ENCODE peak calls at places on chromosomes 16 and 17, in ten cellular contexts. Z is spleen, T is osteocyte, F is ovary, I is psoas muscle, B is fibroblast of villous mesenchyme, G is fibroblast of lung, H is vagina, K is GM12865, L is endodermal cell. A is an unnamed sample.

GRCh38 chr17:28574536-28574935 is 2.2 kb downstream of the ALDOC start:
- DNase-seq in Z (no peak), T (no peak), F (no peak), I (no peak), B (no peak), G (no peak), H (no peak), K (no peak), L (peak), A (no peak)

GRCh38 chr17:8311131-8311790 is 1.2 kb downstream of the ARHGEF15 start:
- DNase-seq in Z (no peak), T (no peak), F (no peak), I (no peak), B (no peak), G (no peak), H (no peak), K (no peak), L (peak), A (no peak)

GRCh38 chr17:17107891-17108680 is 65.8 kb downstream of the MPRIP start:
- DNase-seq in Z (no peak), T (no peak), F (no peak), I (no peak), B (peak), G (peak), H (no peak), K (no peak), L (no peak), A (peak)

GRCh38 chr17:30263552-30264333 is 28.0 kb downstream of the BLMH start:
- DNase-seq in Z (no peak), T (no peak), F (no peak), I (no peak), B (no peak), G (no peak), H (no peak), K (no peak), L (no peak), A (no peak)

GRCh38 chr16:72847187-72848044 is 200.5 kb downstream of the ZFHX3 start:
- DNase-seq in Z (no peak), T (no peak), F (no peak), I (no peak), B (no peak), G (peak), H (no peak), K (peak), L (peak), A (peak)

GRCh38 chr16:25693621-25694020 is 1.9 kb downstream of the HS3ST4 start:
- DNase-seq in Z (no peak), T (no peak), F (no peak), I (no peak), B (no peak), G (no peak), H (no peak), K (no peak), L (no peak), A (no peak)

GRCh38 chr16:49524578-49525315 is 151.1 kb downstream of the C16orf78 start:
- DNase-seq in Z (peak), T (no peak), F (peak), I (no peak), B (no peak), G (no peak), H (no peak), K (no peak), L (no peak), A (no peak)

GRCh38 chr16:3674513-3675295 is 20.2 kb downstream of the DNASE1 start:
- DNase-seq in Z (no peak), T (no peak), F (no peak), I (no peak), B (no peak), G (no peak), H (no peak), K (no peak), L (peak), A (no peak)

GRCh38 chr16:30953511-30954124 is 3.9 kb upstream of the SETD1A start:
- DNase-seq in Z (peak), T (no peak), F (peak), I (peak), B (peak), G (peak), H (no peak), K (peak), L (peak), A (peak)

GRCh38 chr16:19463468-19464315 is 46.0 kb downstream of the TMC5 start:
- DNase-seq in Z (no peak), T (no peak), F (no peak), I (no peak), B (no peak), G (no peak), H (no peak), K (no peak), L (no peak), A (no peak)

GRCh38 chr17:67606471-67606870 is 111.3 kb upstream of the NOL11 start:
- DNase-seq in Z (no peak), T (no peak), F (no peak), I (peak), B (no peak), G (no peak), H (no peak), K (no peak), L (no peak), A (no peak)

GRCh38 chr17:1252203-1252608 is 18.0 kb upstream of the BHLHA9 start:
- DNase-seq in Z (no peak), T (no peak), F (no peak), I (peak), B (peak), G (no peak), H (no peak), K (no peak), L (no peak), A (no peak)

GRCh38 chr17:19363114-19363438 is 553 bp upstream of the B9D1 start:
- DNase-seq in Z (no peak), T (no peak), F (no peak), I (no peak), B (no peak), G (no peak), H (no peak), K (no peak), L (no peak), A (no peak)

GRCh38 chr16:49204191-49204590 is 77.4 kb downstream of the CBLN1 start:
- DNase-seq in Z (no peak), T (peak), F (no peak), I (no peak), B (no peak), G (no peak), H (no peak), K (no peak), L (no peak), A (no peak)

GRCh38 chr17:82517230-82517865 is 2.2 kb upstream of the FOXK2 start:
- DNase-seq in Z (no peak), T (no peak), F (no peak), I (no peak), B (peak), G (no peak), H (no peak), K (no peak), L (no peak), A (no peak)

GRCh38 chr17:55576237-55576998 is 65.2 kb upstream of the SMIM36 start:
- DNase-seq in Z (no peak), T (no peak), F (peak), I (peak), B (peak), G (peak), H (no peak), K (peak), L (no peak), A (no peak)

GRCh38 chr17:18994626-18995025 is 9.9 kb downstream of the FAM83G start:
- DNase-seq in Z (no peak), T (no peak), F (no peak), I (no peak), B (peak), G (peak), H (no peak), K (no peak), L (no peak), A (no peak)

GRCh38 chr17:5662409-5663150 is 78.3 kb upstream of the NLRP1 start:
- DNase-seq in Z (no peak), T (no peak), F (no peak), I (no peak), B (no peak), G (peak), H (no peak), K (no peak), L (no peak), A (no peak)

GRCh38 chr16:67800252-67801046 is 5.9 kb downstream of the RANBP10 start:
- DNase-seq in Z (no peak), T (no peak), F (no peak), I (peak), B (no peak), G (no peak), H (no peak), K (no peak), L (no peak), A (no peak)

GRCh38 chr17:22512997-22513538 is 820.7 kb downstream of the KCNJ18 start:
- DNase-seq in Z (no peak), T (peak), F (no peak), I (no peak), B (no peak), G (no peak), H (peak), K (no peak), L (no peak), A (no peak)

GRCh38 chr16:12290165-12290564 is 313.6 kb downstream of the SNX29 start:
- DNase-seq in Z (no peak), T (no peak), F (no peak), I (no peak), B (no peak), G (no peak), H (no peak), K (no peak), L (no peak), A (no peak)

GRCh38 chr16:70438325-70438982 is 446 bp downstream of the ST3GAL2 start:
- DNase-seq in Z (peak), T (no peak), F (peak), I (no peak), B (no peak), G (no peak), H (no peak), K (no peak), L (peak), A (no peak)

DNA sequence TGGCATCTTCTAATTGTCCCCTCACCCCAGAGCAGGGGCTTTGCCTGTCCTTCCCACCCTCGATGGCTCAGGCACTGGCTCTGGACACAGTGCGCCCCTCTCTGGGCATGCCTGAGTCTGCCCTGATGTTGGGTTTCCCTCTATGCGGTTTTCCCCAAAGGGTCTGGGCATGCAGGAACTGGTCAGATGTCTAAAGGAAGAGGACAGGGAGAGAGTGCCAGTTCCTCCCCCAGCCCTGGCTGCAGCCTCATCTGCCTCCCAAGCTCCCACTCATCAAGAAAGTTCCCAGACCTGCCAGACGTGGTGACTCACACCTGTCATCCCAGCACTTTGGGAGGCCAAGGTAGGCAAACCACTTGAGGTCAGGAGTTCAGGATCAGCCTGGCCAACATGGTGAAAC is 41.3 kb upstream of the PABPN1L start:
- DNase-seq in Z (no peak), T (no peak), F (no peak), I (no peak), B (no peak), G (no peak), H (no peak), K (no peak), L (no peak), A (no peak)
- TF ChIP-seq CTCF in Z (no peak), T (no peak), F (no peak), I (no peak), B (no peak), G (no peak), H (no peak), K (no peak), L (no peak), A (no peak)

GRCh38 chr16:2027024-2028010 is 615 bp downstream of the NHERF2 start:
- DNase-seq in Z (peak), T (no peak), F (no peak), I (no peak), B (no peak), G (no peak), H (no peak), K (no peak), L (no peak), A (no peak)
- TF ChIP-seq CTCF in Z (no peak), T (no peak), F (no peak), I (no peak), B (no peak), G (no peak), H (no peak), K (peak), L (peak), A (peak)

GRCh38 chr16:82628741-82629140 is 2.0 kb downstream of the CDH13 start:
- DNase-seq in Z (no peak), T (no peak), F (no peak), I (no peak), B (no peak), G (no peak), H (no peak), K (no peak), L (no peak), A (no peak)

GRCh38 chr16:82630219-82630618 is 3.5 kb downstream of the CDH13 start:
- DNase-seq in Z (no peak), T (no peak), F (no peak), I (no peak), B (peak), G (peak), H (no peak), K (no peak), L (no peak), A (no peak)

GRCh38 chr16:82629441-82630027 is 2.8 kb downstream of the CDH13 start:
- DNase-seq in Z (no peak), T (no peak), F (no peak), I (no peak), B (peak), G (peak), H (no peak), K (no peak), L (no peak), A (no peak)

GRCh38 chr16:82631701-82632685 is 5.2 kb downstream of the CDH13 start:
- DNase-seq in Z (no peak), T (no peak), F (no peak), I (peak), B (no peak), G (peak), H (no peak), K (peak), L (peak), A (peak)

DNA sequence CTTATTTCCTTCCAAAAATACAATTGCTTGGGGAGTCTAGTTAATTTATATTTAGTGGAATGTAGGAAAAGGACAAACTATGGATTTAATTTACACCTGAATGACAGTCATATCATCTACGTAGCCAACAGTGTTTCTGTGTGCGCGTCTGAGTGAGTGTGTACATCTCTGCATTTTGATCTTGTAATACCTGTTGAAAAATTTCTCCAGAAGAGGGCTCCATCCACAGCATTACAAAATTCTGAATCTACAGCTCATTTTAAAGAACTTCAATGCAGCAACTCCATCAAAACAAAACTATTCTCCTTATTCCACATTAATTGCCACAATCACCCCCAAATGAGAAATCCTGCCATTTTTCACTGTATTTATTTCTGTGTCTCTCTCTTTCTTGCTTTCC is 3.9 kb downstream of the CDH13 start:
- DNase-seq in Z (no peak), T (no peak), F (no peak), I (no peak), B (peak), G (peak), H (no peak), K (no peak), L (no peak), A (no peak)
- TF ChIP-seq CTCF in Z (no peak), T (peak), F (no peak), I (peak), B (peak), G (peak), H (no peak), K (no peak), L (peak), A (no peak)

DNA sequence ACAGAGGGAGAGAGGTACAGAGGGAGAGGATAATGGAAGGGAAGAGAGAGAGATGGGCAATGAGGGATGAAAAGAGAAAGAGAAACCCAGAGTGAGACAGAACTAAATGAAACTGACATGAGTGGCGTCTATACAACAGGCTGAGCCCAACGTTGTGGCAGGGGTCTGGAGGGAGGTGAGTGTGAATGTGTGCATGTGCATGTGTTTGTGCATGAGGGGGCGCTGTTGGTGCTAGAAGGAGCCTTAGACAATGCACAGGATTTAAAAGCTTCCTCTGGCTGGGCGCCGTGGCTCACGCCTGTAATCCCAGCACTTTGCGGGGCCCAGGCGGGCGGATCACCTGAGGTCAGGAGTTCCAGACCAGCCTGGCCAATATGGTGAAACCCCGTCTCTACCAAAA is 454.8 kb upstream of the CDH11 start:
- DNase-seq in Z (no peak), T (no peak), F (no peak), I (no peak), B (no peak), G (no peak), H (no peak), K (no peak), L (peak), A (no peak)
- TF ChIP-seq CTCF in Z (no peak), T (peak), F (no peak), I (no peak), B (no peak), G (no peak), H (no peak), K (no peak), L (peak), A (no peak)

GRCh38 chr17:33927732-33928133 is 327.4 kb upstream of the CCL2 start:
- DNase-seq in Z (no peak), T (no peak), F (no peak), I (no peak), B (no peak), G (peak), H (no peak), K (peak), L (no peak), A (no peak)
- TF ChIP-seq CTCF in Z (no peak), T (no peak), F (no peak), I (no peak), B (no peak), G (no peak), H (no peak), K (peak), L (peak), A (no peak)

GRCh38 chr17:42744806-42745617 is at the start of gene EZH1:
- DNase-seq in Z (peak), T (peak), F (peak), I (peak), B (peak), G (peak), H (no peak), K (peak), L (peak), A (peak)
- TF ChIP-seq CTCF in Z (peak), T (no peak), F (no peak), I (no peak), B (no peak), G (no peak), H (no peak), K (no peak), L (no peak), A (no peak)

GRCh38 chr16:87924937-87925670 is 11.2 kb downstream of the CA5A start:
- DNase-seq in Z (no peak), T (no peak), F (no peak), I (no peak), B (no peak), G (no peak), H (no peak), K (no peak), L (no peak), A (no peak)
- TF ChIP-seq CTCF in Z (no peak), T (no peak), F (no peak), I (no peak), B (no peak), G (no peak), H (no peak), K (no peak), L (no peak), A (no peak)

DNA sequence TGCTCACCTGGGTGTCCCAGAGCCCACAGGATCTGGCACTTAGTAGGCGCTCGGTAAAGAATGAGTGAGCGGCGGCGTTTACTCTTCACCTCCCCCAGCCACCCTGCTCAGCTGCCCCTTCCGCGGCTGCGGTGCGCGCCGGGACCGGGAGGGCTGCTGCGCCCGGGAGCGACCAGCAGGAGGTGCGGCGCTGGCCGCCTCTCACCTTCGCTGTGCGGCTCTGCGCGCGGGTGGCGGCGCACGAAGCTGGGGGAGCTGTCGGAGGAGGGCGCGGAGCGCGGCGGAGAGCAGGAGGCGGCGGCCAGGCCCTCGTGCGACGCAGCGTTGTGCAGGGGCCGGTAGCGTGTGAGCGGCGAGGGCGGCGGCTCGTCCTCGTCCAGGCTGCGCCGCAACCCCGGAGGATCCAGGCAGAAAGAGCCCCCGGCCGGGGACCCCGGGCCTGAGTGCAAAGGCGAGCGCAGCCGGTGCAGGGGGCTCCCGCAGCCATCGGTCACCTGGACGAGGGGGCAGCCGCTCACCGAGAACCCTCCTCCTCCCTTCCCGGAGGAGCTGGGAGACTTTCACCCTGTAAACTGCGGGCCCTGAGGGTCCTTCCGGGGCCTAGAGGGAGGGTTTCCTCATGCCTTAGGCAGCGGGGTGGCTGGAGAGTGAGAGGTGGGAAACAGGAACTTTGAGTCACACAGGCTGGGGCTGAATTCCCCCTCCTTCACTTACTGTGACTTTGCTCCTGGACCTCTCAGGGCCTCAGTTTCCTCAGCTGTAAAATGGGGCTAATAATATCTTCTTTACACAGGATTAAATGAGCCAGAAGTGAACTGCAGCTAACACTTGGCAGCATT is 12.5 kb downstream of the SAMD14 start:
- DNase-seq in Z (peak), T (no peak), F (peak), I (peak), B (peak), G (peak), H (no peak), K (peak), L (peak), A (peak)
- TF ChIP-seq CTCF in Z (peak), T (peak), F (peak), I (peak), B (peak), G (peak), H (peak), K (peak), L (peak), A (peak)

GRCh38 chr16:578232-578869 is 8.6 kb downstream of the PIGQ start:
- DNase-seq in Z (no peak), T (no peak), F (no peak), I (no peak), B (no peak), G (no peak), H (no peak), K (no peak), L (no peak), A (no peak)

GRCh38 chr16:580946-581498 is 8.8 kb upstream of the RAB40C start:
- DNase-seq in Z (no peak), T (no peak), F (no peak), I (no peak), B (no peak), G (no peak), H (no peak), K (no peak), L (no peak), A (no peak)

GRCh38 chr16:577796-578195 is 8.0 kb downstream of the PIGQ start:
- DNase-seq in Z (no peak), T (no peak), F (no peak), I (no peak), B (no peak), G (no peak), H (no peak), K (no peak), L (no peak), A (no peak)

GRCh38 chr16:580141-580945 is 9.5 kb upstream of the RAB40C start:
- DNase-seq in Z (no peak), T (no peak), F (no peak), I (no peak), B (no peak), G (no peak), H (no peak), K (no peak), L (no peak), A (no peak)

DNA sequence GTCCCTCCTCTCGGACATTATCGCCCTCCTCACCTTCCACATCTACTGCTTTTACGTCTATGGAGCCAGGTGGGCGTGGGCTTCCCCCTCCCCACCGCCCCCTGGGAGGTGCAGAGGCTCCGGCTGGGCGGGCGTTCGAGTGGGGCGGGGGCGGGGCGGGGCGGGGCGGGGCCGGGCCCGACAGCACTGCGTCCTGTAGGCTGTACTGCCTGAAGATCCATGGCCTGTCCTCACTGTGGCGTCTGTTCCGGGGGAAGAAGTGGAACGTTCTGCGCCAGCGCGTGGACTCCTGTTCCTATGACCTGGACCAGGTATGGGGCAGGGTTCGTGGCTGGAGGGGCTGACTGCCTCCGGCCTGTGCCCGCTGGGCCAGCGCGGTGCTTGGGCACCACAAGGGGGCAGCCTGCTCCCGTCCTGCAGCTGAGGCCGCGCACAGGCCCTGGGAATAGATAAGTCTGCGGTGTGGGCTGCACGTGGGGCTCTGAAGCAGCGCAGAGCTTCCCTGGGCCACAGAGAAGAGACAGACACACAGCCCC is 9.2 kb downstream of the PIGQ start:
- DNase-seq in Z (peak), T (no peak), F (no peak), I (peak), B (peak), G (peak), H (no peak), K (peak), L (peak), A (peak)
- TF ChIP-seq CTCF in Z (peak), T (peak), F (peak), I (peak), B (peak), G (peak), H (peak), K (peak), L (peak), A (peak)

A was measured in activated CD8-positive, alpha-beta T cell treated with anti-CD3 and anti-CD28 coated beads for 36 hours.